ENCODE peak calls at places on chromosomes 6 and 20, in nine cellular contexts. X is A549, S is suprapubic skin, C is testis, Z is ovary, I is transverse colon, V is HCT116, E is GM12878, F is body of pancreas. L is an unnamed sample.

GRCh38 chr6:110359554-110359953 is 1.4 kb upstream of the METTL24 start:
- DNase-seq in E (no peak), V (no peak), I (no peak), Z (no peak), C (no peak), F (no peak), S (no peak), X (no peak), L (no peak)

GRCh38 chr6:93787841-93788240 is 368.5 kb upstream of the EPHA7 start:
- DNase-seq in F (no peak), S (no peak), C (no peak), V (no peak), Z (no peak), E (no peak), X (no peak), I (no peak), L (no peak)

GRCh38 chr6:146357578-146358340 is 185.9 kb upstream of the RAB32 start:
- DNase-seq in S (no peak), C (no peak), I (no peak), Z (no peak), X (peak; percentile 60), V (no peak), F (no peak), E (peak; percentile 13), L (no peak)

GRCh38 chr6:17574871-17575560 is 25.1 kb upstream of the FAM8A1 start:
- DNase-seq in E (no peak), S (no peak), Z (no peak), I (no peak), C (no peak), V (no peak), F (no peak), X (no peak), L (no peak)

GRCh38 chr6:37630281-37630799 is 67.3 kb downstream of the MDGA1 start:
- DNase-seq in S (no peak), Z (no peak), X (peak; percentile 87), C (no peak), I (no peak), E (no peak), F (no peak), V (peak; percentile 94), L (peak; percentile 59)

GRCh38 chr6:111013144-111013905 is 31.5 kb downstream of the RPF2 start:
- DNase-seq in E (no peak), V (no peak), S (no peak), F (no peak), C (no peak), X (no peak), I (no peak), Z (no peak), L (no peak)

GRCh38 chr6:18185624-18186023 is 30.4 kb downstream of the KDM1B start:
- DNase-seq in Z (no peak), F (no peak), I (no peak), S (no peak), X (no peak), E (no peak), V (no peak), C (no peak), L (no peak)

GRCh38 chr20:1824834-1825233 is 70.4 kb upstream of the SIRPA start:
- DNase-seq in S (no peak), E (no peak), X (no peak), V (no peak), F (no peak), C (no peak), I (no peak), Z (no peak), L (no peak)

GRCh38 chr6:22147983-22148797 is 148.6 kb downstream of the PRL start:
- DNase-seq in S (no peak), C (peak; percentile 43), I (no peak), V (no peak), E (no peak), X (peak; percentile 27), F (peak; percentile 22), Z (no peak), L (no peak)

GRCh38 chr6:26362093-26362835 is 2.7 kb upstream of the BTN3A2 start:
- DNase-seq in I (no peak), F (no peak), C (no peak), X (no peak), E (no peak), Z (no peak), V (no peak), S (no peak), L (no peak)

GRCh38 chr20:61014486-61014885 is 237.6 kb upstream of the CDH4 start:
- DNase-seq in C (no peak), F (no peak), V (no peak), I (no peak), Z (no peak), E (no peak), S (no peak), X (no peak), L (no peak)

GRCh38 chr6:117976030-117976651 is 69.1 kb downstream of the SLC35F1 start:
- DNase-seq in S (no peak), E (no peak), V (peak; percentile 49), X (peak; percentile 54), C (no peak), Z (no peak), F (no peak), I (no peak), L (no peak)

GRCh38 chr6:135521431-135521830 is 23.9 kb upstream of the AHI1 start:
- DNase-seq in I (no peak), S (no peak), E (no peak), X (no peak), Z (no peak), F (no peak), C (no peak), V (no peak), L (no peak)

GRCh38 chr20:57513199-57513598 is 11.7 kb downstream of the CTCFL start:
- DNase-seq in Z (no peak), I (no peak), E (no peak), S (no peak), V (no peak), F (no peak), C (no peak), X (no peak), L (no peak)

GRCh38 chr6:13488015-13488895 is 855 bp upstream of the GFOD1 start:
- DNase-seq in S (no peak), X (no peak), E (no peak), Z (peak; percentile 64), C (peak; percentile 49), I (peak; percentile 59), V (no peak), F (peak; percentile 46), L (peak; percentile 84)

GRCh38 chr6:170034294-170034693 is 256.6 kb downstream of the DLL1 start:
- DNase-seq in C (peak; percentile 0), I (peak; percentile 1), X (no peak), E (no peak), V (no peak), Z (peak; percentile 1), F (peak; percentile 23), S (peak; percentile 69), L (peak; percentile 30)

GRCh38 chr6:167031082-167031709 is 32.0 kb downstream of the CEP43 start:
- DNase-seq in E (no peak), Z (no peak), I (no peak), V (no peak), X (no peak), C (no peak), F (no peak), S (no peak), L (no peak)

GRCh38 chr6:158072083-158072721 is 90.5 kb downstream of the SYNJ2 start:
- DNase-seq in X (peak; percentile 72), I (peak; percentile 75), Z (peak; percentile 77), S (peak; percentile 87), V (no peak), F (peak; percentile 76), C (peak; percentile 77), E (peak; percentile 23), L (peak; percentile 87)

GRCh38 chr20:50523552-50524167 is 13.5 kb downstream of the PTPN1 start:
- DNase-seq in V (no peak), F (no peak), C (no peak), Z (no peak), S (no peak), I (no peak), E (no peak), X (no peak), L (no peak)

GRCh38 chr20:48492188-48493070 is 335.4 kb downstream of the PREX1 start:
- DNase-seq in Z (no peak), V (no peak), E (no peak), X (no peak), F (no peak), C (no peak), S (no peak), I (peak; percentile 2), L (no peak)

GRCh38 chr6:116507324-116507723 is 4.1 kb upstream of the CALHM5 start:
- DNase-seq in E (no peak), I (no peak), V (no peak), C (no peak), Z (no peak), X (no peak), F (no peak), S (no peak), L (no peak)

GRCh38 chr6:92723390-92723931 is 695.9 kb downstream of the EPHA7 start:
- DNase-seq in F (no peak), X (no peak), V (no peak), I (no peak), C (peak; percentile 66), Z (no peak), E (no peak), S (peak; percentile 61), L (peak; percentile 58)

GRCh38 chr20:53157443-53158408 is 185.6 kb downstream of the TSHZ2 start:
- DNase-seq in Z (peak; percentile 23), V (peak; percentile 72), C (peak; percentile 73), X (peak; percentile 77), S (no peak), F (peak; percentile 40), E (no peak), I (peak; percentile 59), L (no peak)
- TF ChIP-seq POLR2A in Z (no peak), V (no peak), C (no peak), X (no peak), S (no peak), F (no peak), E (no peak), I (no peak), L (no peak)

DNA sequence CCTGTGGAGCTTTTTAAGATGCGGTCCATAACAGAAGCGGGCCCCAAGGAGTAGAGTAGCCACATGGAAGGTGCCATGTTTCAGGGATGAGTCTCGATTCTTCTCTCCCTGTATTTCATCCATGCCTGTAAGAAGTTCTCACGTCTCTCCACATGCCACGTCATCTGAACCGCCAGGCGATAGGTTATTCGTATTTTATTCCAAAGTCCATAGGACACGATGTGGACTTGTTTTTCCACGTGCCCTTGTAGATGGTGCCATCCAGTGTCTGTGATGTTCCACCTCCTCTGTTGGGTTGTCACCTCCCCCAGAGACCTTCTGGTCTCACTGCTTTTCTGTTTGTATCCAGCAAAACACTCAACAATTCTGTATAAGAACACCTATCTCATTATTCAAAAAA is 17.6 kb downstream of the HEBP2 start:
- DNase-seq in I (no peak), Z (no peak), F (no peak), X (no peak), C (no peak), S (no peak), E (no peak), V (no peak), L (no peak)
- TF ChIP-seq POLR2A in I (no peak), Z (no peak), F (no peak), X (no peak), C (no peak), S (no peak), E (no peak), V (no peak), L (no peak)

GRCh38 chr6:1586256-1586655 is 23.5 kb upstream of the FOXC1 start:
- DNase-seq in C (no peak), I (no peak), V (no peak), S (peak; percentile 44), X (no peak), F (no peak), Z (no peak), E (no peak), L (no peak)
- TF ChIP-seq POLR2A in C (no peak), I (no peak), V (no peak), S (no peak), X (no peak), F (no peak), Z (no peak), E (no peak), L (no peak)

GRCh38 chr6:31814677-31815024 is 432 bp downstream of the HSPA1L start:
- DNase-seq in F (peak; percentile 96), C (peak; percentile 97), V (peak; percentile 90), E (peak; percentile 67), X (peak; percentile 96), S (peak; percentile 98), Z (no peak), I (peak; percentile 96), L (peak; percentile 99)
- TF ChIP-seq POLR2A in F (peak; percentile 31), C (peak; percentile 57), V (no peak), E (no peak), X (peak; percentile 29), S (peak; percentile 46), Z (peak; percentile 28), I (peak; percentile 62), L (no peak)